ENCODE peak calls at places on chromosomes 5 and 9, in ten cellular contexts. One of them, this sample, is unnamed.

GRCh38 chr5:54264574-54264973 is 45.8 kb downstream of the ARL15 start:
- DNase-seq in transverse colon: no peak
- DNase-seq in ovary: no peak
- DNase-seq in GM23248: no peak
- DNase-seq in RWPE2: no peak
- DNase-seq in IMR-90: no peak
- DNase-seq in left ventricle myocardium inferior: no peak
- DNase-seq in heart left ventricle: no peak
- DNase-seq in prostate gland: no peak
- DNase-seq in kidney: no peak
- DNase-seq in this sample: no peak

GRCh38 chr9:112586600-112587155 is 100.1 kb downstream of the KIAA1958 start:
- DNase-seq in transverse colon: no peak
- DNase-seq in ovary: no peak
- DNase-seq in GM23248: peak; percentile 35
- DNase-seq in RWPE2: no peak
- DNase-seq in IMR-90: peak; percentile 42
- DNase-seq in left ventricle myocardium inferior: no peak
- DNase-seq in heart left ventricle: no peak
- DNase-seq in prostate gland: no peak
- DNase-seq in kidney: no peak
- DNase-seq in this sample: peak; percentile 40

GRCh38 chr5:154916874-154917273 is 21.1 kb downstream of the GEMIN5 start:
- DNase-seq in transverse colon: no peak
- DNase-seq in ovary: no peak
- DNase-seq in GM23248: no peak
- DNase-seq in RWPE2: no peak
- DNase-seq in IMR-90: no peak
- DNase-seq in left ventricle myocardium inferior: no peak
- DNase-seq in heart left ventricle: no peak
- DNase-seq in prostate gland: no peak
- DNase-seq in kidney: no peak
- DNase-seq in this sample: no peak

GRCh38 chr9:71734953-71735352 is 33.4 kb downstream of the CEMIP2 start:
- DNase-seq in transverse colon: no peak
- DNase-seq in ovary: no peak
- DNase-seq in GM23248: no peak
- DNase-seq in RWPE2: no peak
- DNase-seq in IMR-90: no peak
- DNase-seq in left ventricle myocardium inferior: no peak
- DNase-seq in heart left ventricle: no peak
- DNase-seq in prostate gland: no peak
- DNase-seq in kidney: no peak
- DNase-seq in this sample: no peak

GRCh38 chr9:16434522-16434921 is 435.9 kb downstream of the BNC2 start:
- DNase-seq in transverse colon: no peak
- DNase-seq in ovary: no peak
- DNase-seq in GM23248: peak; percentile 77
- DNase-seq in RWPE2: no peak
- DNase-seq in IMR-90: peak; percentile 78
- DNase-seq in left ventricle myocardium inferior: no peak
- DNase-seq in heart left ventricle: no peak
- DNase-seq in prostate gland: no peak
- DNase-seq in kidney: no peak
- DNase-seq in this sample: no peak

GRCh38 chr9:134492281-134492691 is 149.3 kb upstream of the COL5A1 start:
- DNase-seq in transverse colon: no peak
- DNase-seq in ovary: no peak
- DNase-seq in GM23248: peak; percentile 97
- DNase-seq in RWPE2: peak; percentile 28
- DNase-seq in IMR-90: peak; percentile 91
- DNase-seq in left ventricle myocardium inferior: peak; percentile 69
- DNase-seq in heart left ventricle: peak; percentile 83
- DNase-seq in prostate gland: no peak
- DNase-seq in kidney: peak; percentile 73
- DNase-seq in this sample: peak; percentile 50

GRCh38 chr5:90224342-90224741 is 185.2 kb downstream of the CETN3 start:
- DNase-seq in transverse colon: no peak
- DNase-seq in ovary: no peak
- DNase-seq in GM23248: no peak
- DNase-seq in RWPE2: no peak
- DNase-seq in IMR-90: no peak
- DNase-seq in left ventricle myocardium inferior: no peak
- DNase-seq in heart left ventricle: no peak
- DNase-seq in prostate gland: no peak
- DNase-seq in kidney: no peak
- DNase-seq in this sample: no peak

GRCh38 chr9:4327504-4328191 is 27.8 kb upstream of the GLIS3 start:
- DNase-seq in transverse colon: no peak
- DNase-seq in ovary: no peak
- DNase-seq in GM23248: peak; percentile 54
- DNase-seq in RWPE2: no peak
- DNase-seq in IMR-90: peak; percentile 78
- DNase-seq in left ventricle myocardium inferior: no peak
- DNase-seq in heart left ventricle: no peak
- DNase-seq in prostate gland: no peak
- DNase-seq in kidney: no peak
- DNase-seq in this sample: no peak

GRCh38 chr5:146040559-146040958 is 64.8 kb downstream of the PLAC8L1 start:
- DNase-seq in transverse colon: peak; percentile 50
- DNase-seq in ovary: no peak
- DNase-seq in GM23248: no peak
- DNase-seq in RWPE2: no peak
- DNase-seq in IMR-90: no peak
- DNase-seq in left ventricle myocardium inferior: no peak
- DNase-seq in heart left ventricle: peak; percentile 49
- DNase-seq in prostate gland: no peak
- DNase-seq in kidney: no peak
- DNase-seq in this sample: no peak

GRCh38 chr9:36933676-36934215 is 100.3 kb downstream of the PAX5 start:
- DNase-seq in transverse colon: no peak
- DNase-seq in ovary: no peak
- DNase-seq in GM23248: no peak
- DNase-seq in RWPE2: no peak
- DNase-seq in IMR-90: no peak
- DNase-seq in left ventricle myocardium inferior: no peak
- DNase-seq in heart left ventricle: no peak
- DNase-seq in prostate gland: no peak
- DNase-seq in kidney: no peak
- DNase-seq in this sample: no peak

GRCh38 chr5:3905521-3905920 is 309.9 kb downstream of the IRX1 start:
- DNase-seq in transverse colon: no peak
- DNase-seq in ovary: no peak
- DNase-seq in GM23248: no peak
- DNase-seq in RWPE2: no peak
- DNase-seq in IMR-90: no peak
- DNase-seq in left ventricle myocardium inferior: no peak
- DNase-seq in heart left ventricle: no peak
- DNase-seq in prostate gland: no peak
- DNase-seq in kidney: no peak
- DNase-seq in this sample: peak; percentile 10

GRCh38 chr5:159061186-159061796 is 38.4 kb downstream of the EBF1 start:
- DNase-seq in transverse colon: no peak
- DNase-seq in ovary: peak; percentile 48
- DNase-seq in GM23248: peak; percentile 97
- DNase-seq in RWPE2: no peak
- DNase-seq in IMR-90: peak; percentile 78
- DNase-seq in left ventricle myocardium inferior: peak; percentile 66
- DNase-seq in heart left ventricle: peak; percentile 61
- DNase-seq in prostate gland: no peak
- DNase-seq in kidney: peak; percentile 81
- DNase-seq in this sample: no peak

GRCh38 chr5:55897905-55898304 is 46.7 kb downstream of the IL31RA start:
- DNase-seq in transverse colon: no peak
- DNase-seq in ovary: peak; percentile 36
- DNase-seq in GM23248: peak; percentile 98
- DNase-seq in RWPE2: no peak
- DNase-seq in IMR-90: peak; percentile 62
- DNase-seq in left ventricle myocardium inferior: peak; percentile 43
- DNase-seq in heart left ventricle: peak; percentile 48
- DNase-seq in prostate gland: no peak
- DNase-seq in kidney: no peak
- DNase-seq in this sample: no peak

GRCh38 chr9:126494264-126494663 is 119.5 kb upstream of the LMX1B start:
- DNase-seq in transverse colon: no peak
- DNase-seq in ovary: no peak
- DNase-seq in GM23248: no peak
- DNase-seq in RWPE2: peak; percentile 8
- DNase-seq in IMR-90: no peak
- DNase-seq in left ventricle myocardium inferior: no peak
- DNase-seq in heart left ventricle: no peak
- DNase-seq in prostate gland: no peak
- DNase-seq in kidney: peak; percentile 42
- DNase-seq in this sample: no peak

GRCh38 chr5:35183243-35183955 is 46.9 kb downstream of the PRLR start:
- DNase-seq in transverse colon: peak; percentile 56
- DNase-seq in ovary: peak; percentile 24
- DNase-seq in GM23248: peak; percentile 71
- DNase-seq in RWPE2: no peak
- DNase-seq in IMR-90: peak; percentile 60
- DNase-seq in left ventricle myocardium inferior: peak; percentile 34
- DNase-seq in heart left ventricle: peak; percentile 35
- DNase-seq in prostate gland: no peak
- DNase-seq in kidney: peak; percentile 26
- DNase-seq in this sample: peak; percentile 45

GRCh38 chr5:162068412-162068811 is 839 bp downstream of the GABRG2 start:
- DNase-seq in transverse colon: no peak
- DNase-seq in ovary: peak; percentile 7
- DNase-seq in GM23248: peak; percentile 12
- DNase-seq in RWPE2: no peak
- DNase-seq in IMR-90: no peak
- DNase-seq in left ventricle myocardium inferior: no peak
- DNase-seq in heart left ventricle: peak; percentile 19
- DNase-seq in prostate gland: no peak
- DNase-seq in kidney: peak; percentile 63
- DNase-seq in this sample: no peak

DNA sequence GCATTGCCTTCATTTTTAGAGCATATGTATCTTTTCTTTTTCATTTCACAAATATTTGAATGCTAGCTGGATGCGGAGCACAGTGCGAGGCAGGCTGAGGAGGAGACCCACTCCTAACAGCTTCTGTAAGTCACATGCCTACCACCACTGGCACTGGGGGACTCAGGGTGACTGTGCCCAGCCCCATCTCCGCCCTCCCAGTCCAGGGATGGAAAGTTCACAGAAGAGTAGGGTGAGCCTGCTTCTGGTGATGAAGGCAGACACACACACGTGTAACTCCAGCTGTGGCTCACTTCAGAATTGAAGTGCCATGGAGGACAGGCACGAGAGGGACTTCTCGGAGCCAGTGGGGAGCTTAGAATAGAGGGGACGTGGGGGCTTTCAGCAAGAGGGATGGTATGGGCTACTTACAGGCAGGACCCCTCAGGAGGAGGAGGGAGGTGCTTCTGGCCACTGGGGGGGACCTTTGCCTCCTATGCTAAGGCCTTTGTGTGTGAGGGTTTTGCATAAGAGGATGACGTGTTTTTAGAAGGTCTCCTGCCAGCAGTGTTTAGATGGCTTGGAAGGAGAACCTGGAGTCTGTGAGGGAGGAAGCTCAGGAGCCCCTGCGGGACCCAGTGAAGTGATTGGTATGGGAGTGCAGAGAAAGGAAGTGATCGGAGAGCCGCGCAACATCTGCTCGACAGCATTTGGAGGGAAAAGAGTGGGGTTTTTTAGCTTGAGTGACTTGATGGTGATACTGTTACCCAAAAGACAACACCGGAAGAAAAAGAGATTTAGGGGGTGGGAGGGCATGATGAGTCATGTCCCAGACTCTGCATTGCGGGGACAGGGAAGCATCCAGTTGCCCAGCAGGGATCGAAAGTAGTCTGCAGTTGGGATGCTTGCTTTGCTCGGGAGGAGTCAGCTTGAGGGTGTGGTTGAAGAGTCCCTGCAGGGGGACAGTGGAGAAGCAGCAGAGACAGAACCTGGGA is 163.5 kb upstream of the OTULINL start:
- DNase-seq in transverse colon: no peak
- DNase-seq in ovary: peak; percentile 14
- DNase-seq in GM23248: no peak
- DNase-seq in RWPE2: no peak
- DNase-seq in IMR-90: peak; percentile 55
- DNase-seq in left ventricle myocardium inferior: no peak
- DNase-seq in heart left ventricle: no peak
- DNase-seq in prostate gland: no peak
- DNase-seq in kidney: no peak
- DNase-seq in this sample: no peak
- H3K4me1 ChIP-seq in transverse colon: no peaks in the 10 kb centered on the region
- H3K4me1 ChIP-seq in ovary: peaks cover 15% of the 10 kb centered on the region
- H3K4me1 ChIP-seq in GM23248: peaks cover 34% of the 10 kb centered on the region
- H3K4me1 ChIP-seq in RWPE2: peaks cover 14% of the 10 kb centered on the region
- H3K4me1 ChIP-seq in IMR-90: peaks cover 34% of the 10 kb centered on the region
- H3K4me1 ChIP-seq in left ventricle myocardium inferior: peaks cover 35% of the 10 kb centered on the region
- H3K4me1 ChIP-seq in heart left ventricle: peaks cover 5% of the 10 kb centered on the region
- H3K4me1 ChIP-seq in prostate gland: no peaks in the 10 kb centered on the region
- H3K4me1 ChIP-seq in kidney: no peaks in the 10 kb centered on the region
- H3K4me1 ChIP-seq in this sample: no peaks in the 10 kb centered on the region

GRCh38 chr9:113598451-113598850 is 134.9 kb downstream of the RGS3 start:
- DNase-seq in transverse colon: no peak
- DNase-seq in ovary: no peak
- DNase-seq in GM23248: peak; percentile 57
- DNase-seq in RWPE2: no peak
- DNase-seq in IMR-90: no peak
- DNase-seq in left ventricle myocardium inferior: no peak
- DNase-seq in heart left ventricle: no peak
- DNase-seq in prostate gland: no peak
- DNase-seq in kidney: peak; percentile 58
- DNase-seq in this sample: no peak
- H3K27ac ChIP-seq in transverse colon: no peak overlapping the region
- H3K27ac ChIP-seq in ovary: no peak overlapping the region
- H3K27ac ChIP-seq in GM23248: peak overlapping the region; percentile 57
- H3K27ac ChIP-seq in RWPE2: no peak overlapping the region
- H3K27ac ChIP-seq in IMR-90: no peak overlapping the region
- H3K27ac ChIP-seq in left ventricle myocardium inferior: peak overlapping the region; percentile 94
- H3K27ac ChIP-seq in heart left ventricle: no peak overlapping the region
- H3K27ac ChIP-seq in prostate gland: no peak overlapping the region
- H3K27ac ChIP-seq in kidney: peak overlapping the region; percentile 2
- H3K27ac ChIP-seq in this sample: peak overlapping the region; percentile 33

DNA sequence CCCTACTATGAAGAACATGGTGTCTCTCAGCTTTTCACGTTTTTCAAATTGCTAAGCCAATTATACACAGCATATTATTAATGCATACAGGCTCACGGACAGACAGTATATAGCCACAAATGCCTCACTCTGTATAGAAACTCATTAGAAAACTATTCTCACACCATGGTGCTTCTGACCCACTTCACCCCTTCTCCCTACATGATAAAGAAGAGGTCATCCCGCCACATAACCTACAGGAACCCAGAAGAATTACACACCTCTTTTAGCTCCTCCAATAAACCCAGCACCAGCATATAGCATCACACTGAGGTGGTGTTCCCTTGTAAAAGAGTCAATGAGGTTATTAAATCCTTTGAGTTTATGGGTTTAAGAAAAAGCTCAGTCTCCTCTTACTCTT is 5.6 kb downstream of the TLE1 start:
- DNase-seq in transverse colon: no peak
- DNase-seq in ovary: no peak
- DNase-seq in GM23248: no peak
- DNase-seq in RWPE2: no peak
- DNase-seq in IMR-90: no peak
- DNase-seq in left ventricle myocardium inferior: no peak
- DNase-seq in heart left ventricle: no peak
- DNase-seq in prostate gland: no peak
- DNase-seq in kidney: no peak
- DNase-seq in this sample: no peak
- H3K4me1 ChIP-seq in transverse colon: peaks cover 41% of the 10 kb centered on the region
- H3K4me1 ChIP-seq in ovary: no peaks in the 10 kb centered on the region
- H3K4me1 ChIP-seq in GM23248: peaks cover 14% of the 10 kb centered on the region
- H3K4me1 ChIP-seq in RWPE2: peaks cover 15% of the 10 kb centered on the region
- H3K4me1 ChIP-seq in IMR-90: peaks cover 8% of the 10 kb centered on the region
- H3K4me1 ChIP-seq in left ventricle myocardium inferior: peaks cover 71% of the 10 kb centered on the region
- H3K4me1 ChIP-seq in heart left ventricle: no peaks in the 10 kb centered on the region
- H3K4me1 ChIP-seq in prostate gland: no peaks in the 10 kb centered on the region
- H3K4me1 ChIP-seq in kidney: peaks cover 7% of the 10 kb centered on the region
- H3K4me1 ChIP-seq in this sample: no peaks in the 10 kb centered on the region

GRCh38 chr5:30105186-30105585 is 1088.3 kb upstream of the CDH6 start:
- DNase-seq in transverse colon: no peak
- DNase-seq in ovary: no peak
- DNase-seq in GM23248: no peak
- DNase-seq in RWPE2: no peak
- DNase-seq in IMR-90: no peak
- DNase-seq in left ventricle myocardium inferior: no peak
- DNase-seq in heart left ventricle: no peak
- DNase-seq in prostate gland: no peak
- DNase-seq in kidney: no peak
- DNase-seq in this sample: no peak
- H3K27ac ChIP-seq in transverse colon: no peak overlapping the region
- H3K27ac ChIP-seq in ovary: no peak overlapping the region
- H3K27ac ChIP-seq in GM23248: no peak overlapping the region
- H3K27ac ChIP-seq in RWPE2: peak overlapping the region; percentile 91
- H3K27ac ChIP-seq in IMR-90: no peak overlapping the region
- H3K27ac ChIP-seq in left ventricle myocardium inferior: no peak overlapping the region
- H3K27ac ChIP-seq in heart left ventricle: no peak overlapping the region
- H3K27ac ChIP-seq in prostate gland: no peak overlapping the region
- H3K27ac ChIP-seq in kidney: no peak overlapping the region
- H3K27ac ChIP-seq in this sample: no peak overlapping the region

This sample was measured in lung.